ENCODE peak calls at places on chromosome 21, in four cellular contexts. P is GM23338, B is putamen, X is right atrium auricular region. M is an unnamed sample.
A peak's percentile ranks its signal among the peaks of the same experiment; 100 is the strongest.

GRCh38 chr21:43600642-43601397 is 58.5 kb downstream of the HSF2BP start:
- DNase-seq in P (no peak), X (no peak), B (no peak), M (no peak)

GRCh38 chr21:40901690-40902089 is 54.7 kb upstream of the DSCAM start:
- DNase-seq in P (no peak), X (no peak), B (no peak), M (no peak)

GRCh38 chr21:32140212-32141008 is 138.4 kb downstream of the MIS18A start:
- DNase-seq in B (no peak), X (no peak), P (no peak), M (no peak)

GRCh38 chr21:29299906-29300546 is 1.3 kb downstream of the BACH1 start:
- DNase-seq in B (peak; percentile 34), P (peak; percentile 74), X (peak; percentile 77), M (no peak)

GRCh38 chr21:41227357-41228005 is 59.5 kb downstream of the BACE2 start:
- DNase-seq in P (no peak), X (no peak), B (no peak), M (no peak)

GRCh38 chr21:31503939-31504338 is 155.6 kb upstream of the SOD1 start:
- DNase-seq in B (no peak), P (no peak), X (no peak), M (no peak)

GRCh38 chr21:42009018-42009830 is 936 bp downstream of the ZBTB21 start:
- DNase-seq in P (peak; percentile 77), B (peak; percentile 38), X (no peak), M (no peak)

GRCh38 chr21:36606292-36606982 is 92.5 kb upstream of the SIM2 start:
- DNase-seq in X (no peak), B (no peak), P (peak; percentile 35), M (no peak)

GRCh38 chr21:45415188-45415942 is 10.4 kb downstream of the COL18A1 start:
- DNase-seq in P (no peak), B (no peak), X (no peak), M (no peak)

GRCh38 chr21:46562964-46563607 is 41.8 kb downstream of the S100B start:
- DNase-seq in P (no peak), B (no peak), X (no peak), M (no peak)

GRCh38 chr21:43931454-43931853 is 66.4 kb downstream of the AGPAT3 start:
- DNase-seq in B (no peak), X (no peak), P (no peak), M (no peak)

GRCh38 chr21:43603641-43604504 is 55.4 kb downstream of the HSF2BP start:
- DNase-seq in B (no peak), X (no peak), P (no peak), M (no peak)

GRCh38 chr21:37210017-37210593 is 57.0 kb downstream of the VPS26C start:
- DNase-seq in B (no peak), X (peak; percentile 30), P (no peak), M (no peak)

GRCh38 chr21:22416555-22416954 is 1418.3 kb downstream of the NCAM2 start:
- DNase-seq in B (no peak), X (no peak), P (no peak), M (no peak)

GRCh38 chr21:43882952-43883492 is 18.0 kb downstream of the AGPAT3 start:
- DNase-seq in X (no peak), B (no peak), P (no peak), M (no peak)

GRCh38 chr21:46639489-46640386 is 4.3 kb downstream of the PRMT2 start:
- DNase-seq in X (no peak), P (peak; percentile 33), B (no peak), M (no peak)